ENCODE peak calls at places on chromosomes 16 and 17, in nine cellular contexts. D is cardiac fibroblast, A is GOT3, F is heart right ventricle, H is Kasumi-1, M is right atrium auricular region, G is fibroblast of lung, Y is EL, E is body of pancreas. U is an unnamed sample.

GRCh38 chr16:20944861-20945390 is 44.4 kb downstream of the LYRM1 start:
- DNase-seq in A (no peak), M (no peak), H (no peak), Y (peak; percentile 19), F (no peak), G (peak; percentile 65), E (no peak), D (peak; percentile 32), U (no peak)

GRCh38 chr17:49290690-49291326 is 60.2 kb upstream of the PHOSPHO1 start:
- DNase-seq in M (no peak), A (no peak), E (no peak), D (peak; percentile 56), G (peak; percentile 10), F (no peak), Y (peak; percentile 33), H (peak; percentile 71), U (peak; percentile 13)

GRCh38 chr17:38893612-38894011 is 23.8 kb downstream of the LASP1 start:
- DNase-seq in M (no peak), F (peak; percentile 52), A (no peak), E (no peak), G (peak; percentile 62), D (peak; percentile 40), Y (no peak), H (peak; percentile 61), U (no peak)

GRCh38 chr17:82949361-82949760 is 109.5 kb upstream of the ZNF750 start:
- DNase-seq in H (no peak), F (no peak), D (no peak), M (no peak), Y (no peak), G (no peak), A (no peak), E (no peak), U (no peak)

GRCh38 chr17:29176500-29177351 is 3.5 kb downstream of the MYO18A start:
- DNase-seq in H (peak; percentile 27), A (no peak), Y (peak; percentile 47), E (peak; percentile 91), F (peak; percentile 56), G (peak; percentile 44), M (no peak), D (peak; percentile 47), U (no peak)

GRCh38 chr17:48001187-48001586 is 30.3 kb downstream of the CDK5RAP3 start:
- DNase-seq in H (no peak), M (no peak), E (no peak), Y (no peak), D (peak; percentile 51), A (no peak), F (no peak), G (peak; percentile 25), U (no peak)

GRCh38 chr16:896261-897199 is 74.3 kb downstream of the LMF1 start:
- DNase-seq in M (no peak), F (no peak), Y (no peak), D (no peak), A (no peak), H (no peak), G (no peak), E (no peak), U (no peak)

GRCh38 chr16:65845466-65846209 is 520.9 kb upstream of the CDH5 start:
- DNase-seq in F (no peak), M (no peak), H (no peak), A (no peak), Y (peak; percentile 55), E (no peak), D (peak; percentile 11), G (peak; percentile 22), U (no peak)

GRCh38 chr16:2364638-2365210 is 24.2 kb upstream of the ABCA3 start:
- DNase-seq in Y (no peak), D (peak; percentile 34), A (no peak), H (no peak), E (no peak), M (no peak), G (peak; percentile 9), F (no peak), U (no peak)

GRCh38 chr16:80463776-80464175 is 77.0 kb upstream of the DYNLRB2 start:
- DNase-seq in M (no peak), A (no peak), H (no peak), F (no peak), E (no peak), Y (no peak), G (no peak), D (no peak), U (no peak)

GRCh38 chr16:48053346-48053745 is 102.4 kb downstream of the ABCC12 start:
- DNase-seq in M (no peak), A (no peak), E (no peak), D (peak; percentile 90), H (no peak), G (peak; percentile 82), Y (peak; percentile 89), F (peak; percentile 21), U (no peak)

GRCh38 chr16:10557750-10558149 is 22.6 kb downstream of the EMP2 start:
- DNase-seq in G (no peak), F (no peak), E (no peak), H (no peak), A (no peak), D (no peak), M (no peak), Y (no peak), U (no peak)

GRCh38 chr17:30380106-30380420 is 1.3 kb downstream of the CPD start:
- DNase-seq in M (no peak), E (no peak), Y (peak; percentile 29), F (no peak), D (peak; percentile 28), G (peak; percentile 35), H (no peak), A (no peak), U (no peak)

GRCh38 chr17:77371117-77371887 is 230.5 kb downstream of the SEC14L1 start:
- DNase-seq in F (no peak), H (no peak), A (no peak), M (no peak), Y (no peak), E (peak; percentile 24), G (peak; percentile 81), D (no peak), U (no peak)

GRCh38 chr17:60154616-60155426 is 5.0 kb downstream of the CA4 start:
- DNase-seq in F (peak; percentile 42), A (peak; percentile 61), D (peak; percentile 79), G (peak; percentile 86), H (no peak), M (no peak), Y (peak; percentile 73), E (no peak), U (peak; percentile 90)

GRCh38 chr17:78390241-78391050 is 12.0 kb downstream of the PGS1 start:
- DNase-seq in A (no peak), F (peak; percentile 14), H (no peak), E (no peak), G (peak; percentile 99), M (no peak), Y (peak; percentile 99), D (peak; percentile 87), U (no peak)

GRCh38 chr16:9138731-9139501 is 47.5 kb downstream of the HAPSTR1 start:
- DNase-seq in G (peak; percentile 46), D (peak; percentile 70), E (peak; percentile 63), F (peak; percentile 67), H (peak; percentile 40), A (no peak), Y (peak; percentile 65), M (peak; percentile 72), U (peak; percentile 46)

GRCh38 chr16:11320170-11320569 is 25.1 kb upstream of the RMI2 start:
- DNase-seq in E (no peak), G (no peak), Y (no peak), H (no peak), M (no peak), A (no peak), F (no peak), D (no peak), U (no peak)

GRCh38 chr17:50689251-50689650 is 18.5 kb downstream of the ANKRD40 start:
- DNase-seq in H (peak; percentile 37), Y (peak; percentile 84), A (no peak), M (no peak), D (peak; percentile 50), G (peak; percentile 71), E (no peak), F (no peak), U (no peak)

GRCh38 chr17:9935408-9935807 is 30.3 kb upstream of the RCVRN start:
- DNase-seq in F (peak; percentile 50), D (peak; percentile 14), G (no peak), M (peak; percentile 82), A (no peak), H (no peak), Y (no peak), E (no peak), U (no peak)

GRCh38 chr17:51189628-51190027 is 23.4 kb downstream of the NME2 start:
- DNase-seq in Y (no peak), A (no peak), F (no peak), M (no peak), G (peak; percentile 10), H (no peak), D (no peak), E (no peak), U (no peak)

GRCh38 chr17:4483012-4483840 is 15.5 kb upstream of the SPNS2 start:
- DNase-seq in G (peak; percentile 26), F (peak; percentile 5), Y (peak; percentile 27), M (no peak), H (no peak), A (no peak), D (no peak), E (peak; percentile 80), U (no peak)

GRCh38 chr16:49048557-49048956 is 233.1 kb downstream of the CBLN1 start:
- DNase-seq in G (peak; percentile 66), D (peak; percentile 13), A (no peak), F (no peak), H (no peak), E (no peak), Y (no peak), M (no peak), U (no peak)

GRCh38 chr16:75042423-75043174 is 43.8 kb downstream of the ZNRF1 start:
- DNase-seq in G (no peak), Y (no peak), A (no peak), D (no peak), M (peak; percentile 40), F (no peak), H (peak; percentile 45), E (no peak), U (no peak)

GRCh38 chr16:30948087-30948955 is 547 bp upstream of the ORAI3 start:
- DNase-seq in E (peak; percentile 88), M (peak; percentile 97), G (peak; percentile 98), Y (peak; percentile 97), A (peak; percentile 75), D (peak; percentile 99), H (no peak), F (peak; percentile 75), U (peak; percentile 97)

GRCh38 chr17:79045830-79046500 is 22.0 kb downstream of the C1QTNF1 start:
- DNase-seq in H (peak; percentile 84), G (peak; percentile 51), M (peak; percentile 90), F (peak; percentile 80), A (no peak), D (peak; percentile 84), E (peak; percentile 76), Y (peak; percentile 66), U (peak; percentile 55)

GRCh38 chr17:1244606-1245012 is 25.6 kb upstream of the BHLHA9 start:
- DNase-seq in M (no peak), G (peak; percentile 71), Y (no peak), F (no peak), D (peak; percentile 61), A (no peak), H (no peak), E (no peak), U (no peak)

GRCh38 chr17:9643611-9644010 is 1.7 kb upstream of the USP43 start:
- DNase-seq in A (no peak), M (no peak), H (no peak), G (peak; percentile 69), F (no peak), Y (peak; percentile 22), D (no peak), E (no peak), U (no peak)

GRCh38 chr17:7854078-7854777 is 638 bp upstream of the TMEM88 start:
- DNase-seq in E (peak; percentile 24), A (no peak), Y (no peak), F (peak; percentile 42), H (no peak), D (no peak), M (no peak), G (no peak), U (no peak)

GRCh38 chr16:81214745-81215166 is 23.7 kb upstream of the BCO1 start:
- DNase-seq in D (peak; percentile 32), M (no peak), H (no peak), F (no peak), Y (peak; percentile 13), E (no peak), G (no peak), A (no peak), U (no peak)

GRCh38 chr16:22007159-22007508 is 777 bp upstream of the MOSMO start:
- DNase-seq in Y (no peak), G (no peak), H (no peak), D (no peak), F (no peak), M (no peak), A (no peak), E (no peak), U (no peak)